ENCODE peak calls at places on chromosome 12, in eight cellular contexts. G, Q, D, B, C, I, J and W are unnamed samples.

GRCh38 chr12:18700254-18700653 is 37.6 kb downstream of the PLCZ1 start:
- DNase-seq in G (no peak), Q (no peak), D (no peak), B (no peak), C (peak; percentile 1), I (no peak), J (peak; percentile 61), W (no peak)

GRCh38 chr12:15469342-15469741 is 147.0 kb downstream of the PTPRO start:
- DNase-seq in G (no peak), Q (no peak), D (no peak), B (no peak), C (no peak), I (no peak), J (no peak), W (no peak)

GRCh38 chr12:14394317-14395058 is 29.0 kb downstream of the ATF7IP start:
- DNase-seq in G (peak; percentile 79), Q (no peak), D (no peak), B (peak; percentile 69), C (peak; percentile 44), I (no peak), J (peak; percentile 68), W (no peak)

GRCh38 chr12:117365072-117365616 is 3.7 kb upstream of the NOS1 start:
- DNase-seq in G (no peak), Q (no peak), D (no peak), B (no peak), C (peak; percentile 85), I (no peak), J (no peak), W (no peak)

GRCh38 chr12:71840226-71840847 is 778 bp downstream of the TBC1D15 start:
- DNase-seq in G (peak; percentile 23), Q (no peak), D (no peak), B (peak; percentile 48), C (peak; percentile 12), I (no peak), J (no peak), W (no peak)

GRCh38 chr12:11133816-11134215 is 628 bp downstream of the TAS2R30 start:
- DNase-seq in G (no peak), Q (no peak), D (no peak), B (no peak), C (no peak), I (no peak), J (no peak), W (no peak)

GRCh38 chr12:27015730-27016076 is 1.5 kb upstream of the TM7SF3 start:
- DNase-seq in G (peak; percentile 56), Q (no peak), D (no peak), B (no peak), C (peak; percentile 29), I (no peak), J (no peak), W (no peak)

GRCh38 chr12:132009336-132009859 is 59.7 kb downstream of the EP400 start:
- DNase-seq in G (no peak), Q (no peak), D (no peak), B (no peak), C (no peak), I (no peak), J (peak; percentile 48), W (no peak)

GRCh38 chr12:31578632-31579031 is 12.3 kb downstream of the DENND5B start:
- DNase-seq in G (no peak), Q (no peak), D (no peak), B (no peak), C (no peak), I (no peak), J (peak; percentile 80), W (no peak)
- H3K4me1 ChIP-seq in G (peaks cover 13% of the 10 kb centered on the region), Q (no peaks in the 10 kb centered on the region), D (peaks cover 8% of the 10 kb centered on the region), B (peaks cover 35% of the 10 kb centered on the region), C (no peaks in the 10 kb centered on the region), I (no peaks in the 10 kb centered on the region), J (peaks cover 25% of the 10 kb centered on the region), W (no peaks in the 10 kb centered on the region)

GRCh38 chr12:120725659-120726509 is at the start of gene ACADS:
- DNase-seq in G (peak; percentile 51), Q (peak; percentile 95), D (peak; percentile 95), B (peak; percentile 73), C (peak; percentile 98), I (peak; percentile 98), J (peak; percentile 92), W (peak; percentile 65)
- H3K4me3 ChIP-seq in G (peak within 1 kb of the TSS; percentile 83), Q (peak within 1 kb of the TSS; percentile 72), D (peak within 1 kb of the TSS; percentile 72), B (peak within 1 kb of the TSS; percentile 80), C (peak within 1 kb of the TSS; percentile 60), I (peak within 1 kb of the TSS; percentile 70), J (peak within 1 kb of the TSS; percentile 52), W (peak within 1 kb of the TSS; percentile 79)

GRCh38 chr12:120890963-120891362 is 13.2 kb downstream of the SPPL3 start:
- DNase-seq in G (no peak), Q (no peak), D (no peak), B (no peak), C (no peak), I (no peak), J (no peak), W (no peak)
- H3K4me1 ChIP-seq in G (no peaks in the 10 kb centered on the region), Q (peaks cover 5% of the 10 kb centered on the region), D (peaks cover 23% of the 10 kb centered on the region), B (peaks cover 7% of the 10 kb centered on the region), C (no peaks in the 10 kb centered on the region), I (peaks cover 3% of the 10 kb centered on the region), J (peaks cover 30% of the 10 kb centered on the region), W (no peaks in the 10 kb centered on the region)

DNA sequence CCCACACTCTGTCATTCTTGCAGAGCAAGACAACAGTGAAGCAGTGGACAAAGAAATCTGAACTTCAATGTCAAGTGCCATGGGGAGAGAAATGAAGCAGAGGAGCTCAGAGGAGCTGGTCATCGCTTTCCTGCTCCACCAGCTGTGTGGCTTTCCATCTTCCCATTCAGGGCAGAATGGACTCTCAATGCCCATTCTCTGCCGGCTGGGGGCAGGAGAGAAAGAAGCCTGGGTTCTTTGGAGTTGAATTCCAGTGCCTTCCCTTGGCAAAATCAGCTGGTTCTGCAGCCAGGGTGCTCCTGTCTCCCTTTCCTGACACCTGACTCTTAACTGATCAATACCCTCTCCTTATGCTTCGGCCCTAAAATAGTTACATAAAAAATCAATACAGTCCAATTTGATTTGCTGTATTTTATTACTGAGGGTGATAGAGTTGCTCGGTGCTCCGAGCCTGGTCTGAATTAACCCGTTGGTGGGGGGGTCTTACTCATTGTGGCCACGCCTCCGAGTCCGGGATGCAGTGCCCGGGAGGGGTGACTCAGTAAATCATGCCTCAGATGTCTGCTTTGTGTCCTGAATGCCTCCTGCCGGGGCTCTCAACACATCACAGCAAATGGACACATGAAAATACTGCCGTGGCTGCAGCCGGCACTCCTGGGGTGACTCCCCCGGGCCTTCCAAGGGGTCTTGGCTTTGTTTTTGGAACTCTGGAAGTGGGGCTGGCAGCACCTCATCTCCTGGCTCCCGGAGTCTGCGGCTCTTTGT is 128.7 kb downstream of the AACS start:
- DNase-seq in G (no peak), Q (no peak), D (no peak), B (no peak), C (peak; percentile 65), I (peak; percentile 60), J (no peak), W (no peak)
- H3K4me3 ChIP-seq in G (no peak overlapping the region), Q (no peak overlapping the region), D (no peak overlapping the region), B (no peak overlapping the region), C (peak overlapping the region; percentile 32), I (peak overlapping the region; percentile 36), J (no peak overlapping the region), W (no peak overlapping the region)